ENCODE peak calls at places on chromosome 6, in six cellular contexts. One of them, this sample, is unnamed.

GRCh38 chr6:56314683-56315523 is 67.5 kb upstream of the COL21A1 start:
- DNase-seq in neuronal stem cell: peak; percentile 33
- DNase-seq in IMR-90: peak; percentile 50
- DNase-seq in H1: peak; percentile 68
- DNase-seq in mesenchymal stem cell: peak; percentile 39
- DNase-seq in trophoblast cell: peak; percentile 31
- DNase-seq in this sample: peak; percentile 40

GRCh38 chr6:1787894-1788293 is 178.2 kb downstream of the FOXC1 start:
- DNase-seq in neuronal stem cell: no peak
- DNase-seq in IMR-90: peak; percentile 65
- DNase-seq in H1: no peak
- DNase-seq in mesenchymal stem cell: no peak
- DNase-seq in trophoblast cell: no peak
- DNase-seq in this sample: no peak

GRCh38 chr6:11043961-11044711 is at the start of gene ELOVL2:
- DNase-seq in neuronal stem cell: peak; percentile 48
- DNase-seq in IMR-90: peak; percentile 61
- DNase-seq in H1: peak; percentile 90
- DNase-seq in mesenchymal stem cell: peak; percentile 79
- DNase-seq in trophoblast cell: peak; percentile 46
- DNase-seq in this sample: peak; percentile 59

GRCh38 chr6:32967151-32968091 is 973 bp upstream of the BRD2 start:
- DNase-seq in neuronal stem cell: no peak
- DNase-seq in IMR-90: peak; percentile 49
- DNase-seq in H1: peak; percentile 44
- DNase-seq in mesenchymal stem cell: peak; percentile 67
- DNase-seq in trophoblast cell: no peak
- DNase-seq in this sample: peak; percentile 65

GRCh38 chr6:127301199-127301700 is 34.6 kb downstream of the RNF146 start:
- DNase-seq in neuronal stem cell: no peak
- DNase-seq in IMR-90: peak; percentile 65
- DNase-seq in H1: no peak
- DNase-seq in mesenchymal stem cell: peak; percentile 50
- DNase-seq in trophoblast cell: no peak
- DNase-seq in this sample: no peak

GRCh38 chr6:170049641-170050491 is 241.0 kb downstream of the DLL1 start:
- DNase-seq in neuronal stem cell: no peak
- DNase-seq in IMR-90: peak; percentile 50
- DNase-seq in H1: no peak
- DNase-seq in mesenchymal stem cell: peak; percentile 87
- DNase-seq in trophoblast cell: peak; percentile 36
- DNase-seq in this sample: no peak

GRCh38 chr6:1124885-1125284 is 187.0 kb upstream of the FOXQ1 start:
- DNase-seq in neuronal stem cell: no peak
- DNase-seq in IMR-90: no peak
- DNase-seq in H1: no peak
- DNase-seq in mesenchymal stem cell: no peak
- DNase-seq in trophoblast cell: no peak
- DNase-seq in this sample: no peak

GRCh38 chr6:93713974-93714373 is 294.6 kb upstream of the EPHA7 start:
- DNase-seq in neuronal stem cell: no peak
- DNase-seq in IMR-90: no peak
- DNase-seq in H1: no peak
- DNase-seq in mesenchymal stem cell: no peak
- DNase-seq in trophoblast cell: no peak
- DNase-seq in this sample: no peak

GRCh38 chr6:57267586-57268293 is 45.6 kb upstream of the RAB23 start:
- DNase-seq in neuronal stem cell: no peak
- DNase-seq in IMR-90: peak; percentile 99
- DNase-seq in H1: peak; percentile 52
- DNase-seq in mesenchymal stem cell: peak; percentile 96
- DNase-seq in trophoblast cell: peak; percentile 83
- DNase-seq in this sample: no peak

GRCh38 chr6:11727995-11728961 is 50.3 kb downstream of the ADTRP start:
- DNase-seq in neuronal stem cell: no peak
- DNase-seq in IMR-90: no peak
- DNase-seq in H1: no peak
- DNase-seq in mesenchymal stem cell: no peak
- DNase-seq in trophoblast cell: no peak
- DNase-seq in this sample: no peak

GRCh38 chr6:42197574-42198362 is 3.0 kb upstream of the GUCA1B start:
- DNase-seq in neuronal stem cell: no peak
- DNase-seq in IMR-90: peak; percentile 90
- DNase-seq in H1: no peak
- DNase-seq in mesenchymal stem cell: peak; percentile 94
- DNase-seq in trophoblast cell: no peak
- DNase-seq in this sample: no peak

GRCh38 chr6:48080227-48081009 is 30.6 kb downstream of the PTCHD4 start:
- DNase-seq in neuronal stem cell: no peak
- DNase-seq in IMR-90: no peak
- DNase-seq in H1: no peak
- DNase-seq in mesenchymal stem cell: no peak
- DNase-seq in trophoblast cell: no peak
- DNase-seq in this sample: no peak

GRCh38 chr6:31969712-31970603 is 2.0 kb downstream of the DXO start:
- DNase-seq in neuronal stem cell: no peak
- DNase-seq in IMR-90: peak; percentile 55
- DNase-seq in H1: no peak
- DNase-seq in mesenchymal stem cell: peak; percentile 25
- DNase-seq in trophoblast cell: no peak
- DNase-seq in this sample: no peak

GRCh38 chr6:170135041-170135440 is 155.8 kb downstream of the DLL1 start:
- DNase-seq in neuronal stem cell: no peak
- DNase-seq in IMR-90: no peak
- DNase-seq in H1: no peak
- DNase-seq in mesenchymal stem cell: no peak
- DNase-seq in trophoblast cell: no peak
- DNase-seq in this sample: no peak

GRCh38 chr6:33566182-33567084 is 13.6 kb downstream of the BAK1 start:
- DNase-seq in neuronal stem cell: no peak
- DNase-seq in IMR-90: peak; percentile 60
- DNase-seq in H1: no peak
- DNase-seq in mesenchymal stem cell: no peak
- DNase-seq in trophoblast cell: no peak
- DNase-seq in this sample: no peak

GRCh38 chr6:13678255-13678983 is 33.2 kb downstream of the RANBP9 start:
- DNase-seq in neuronal stem cell: no peak
- DNase-seq in IMR-90: no peak
- DNase-seq in H1: no peak
- DNase-seq in mesenchymal stem cell: no peak
- DNase-seq in trophoblast cell: no peak
- DNase-seq in this sample: no peak
- H3K14ac ChIP-seq in neuronal stem cell: no peak overlapping the region
- H3K14ac ChIP-seq in IMR-90: no peak overlapping the region
- H3K14ac ChIP-seq in H1: no peak overlapping the region
- H3K14ac ChIP-seq in mesenchymal stem cell: no peak overlapping the region
- H3K14ac ChIP-seq in trophoblast cell: no peak overlapping the region
- H3K14ac ChIP-seq in this sample: no peak overlapping the region

GRCh38 chr6:167568407-167569024 is 243.6 kb downstream of the TTLL2 start:
- DNase-seq in neuronal stem cell: no peak
- DNase-seq in IMR-90: no peak
- DNase-seq in H1: no peak
- DNase-seq in mesenchymal stem cell: no peak
- DNase-seq in trophoblast cell: no peak
- DNase-seq in this sample: no peak

GRCh38 chr6:167569879-167570278 is 245.0 kb downstream of the TTLL2 start:
- DNase-seq in neuronal stem cell: no peak
- DNase-seq in IMR-90: no peak
- DNase-seq in H1: no peak
- DNase-seq in mesenchymal stem cell: no peak
- DNase-seq in trophoblast cell: no peak
- DNase-seq in this sample: no peak

GRCh38 chr6:167570460-167571400 is 245.8 kb downstream of the TTLL2 start:
- DNase-seq in neuronal stem cell: no peak
- DNase-seq in IMR-90: no peak
- DNase-seq in H1: no peak
- DNase-seq in mesenchymal stem cell: no peak
- DNase-seq in trophoblast cell: no peak
- DNase-seq in this sample: no peak

GRCh38 chr6:167567142-167568033 is 242.5 kb downstream of the TTLL2 start:
- DNase-seq in neuronal stem cell: no peak
- DNase-seq in IMR-90: no peak
- DNase-seq in H1: no peak
- DNase-seq in mesenchymal stem cell: peak; percentile 15
- DNase-seq in trophoblast cell: no peak
- DNase-seq in this sample: no peak

GRCh38 chr6:167569041-167569805 is 244.3 kb downstream of the TTLL2 start:
- DNase-seq in neuronal stem cell: no peak
- DNase-seq in IMR-90: no peak
- DNase-seq in H1: no peak
- DNase-seq in mesenchymal stem cell: no peak
- DNase-seq in trophoblast cell: no peak
- DNase-seq in this sample: no peak
- H3K9me3 ChIP-seq in neuronal stem cell: peaks cover 4% of the 10 kb centered on the region
- H3K9me3 ChIP-seq in IMR-90: peaks cover 72% of the 10 kb centered on the region
- H3K9me3 ChIP-seq in H1: no peaks in the 10 kb centered on the region
- H3K9me3 ChIP-seq in mesenchymal stem cell: no peaks in the 10 kb centered on the region
- H3K9me3 ChIP-seq in trophoblast cell: peaks cover 2% of the 10 kb centered on the region
- H3K9me3 ChIP-seq in this sample: no peaks in the 10 kb centered on the region

GRCh38 chr6:137893726-137894125 is 26.7 kb downstream of the TNFAIP3 start:
- DNase-seq in neuronal stem cell: no peak
- DNase-seq in IMR-90: no peak
- DNase-seq in H1: no peak
- DNase-seq in mesenchymal stem cell: no peak
- DNase-seq in trophoblast cell: no peak
- DNase-seq in this sample: no peak

GRCh38 chr6:137890983-137891537 is 24.0 kb downstream of the TNFAIP3 start:
- DNase-seq in neuronal stem cell: no peak
- DNase-seq in IMR-90: no peak
- DNase-seq in H1: no peak
- DNase-seq in mesenchymal stem cell: no peak
- DNase-seq in trophoblast cell: no peak
- DNase-seq in this sample: no peak

GRCh38 chr6:137894779-137895385 is 27.8 kb downstream of the TNFAIP3 start:
- DNase-seq in neuronal stem cell: no peak
- DNase-seq in IMR-90: peak; percentile 73
- DNase-seq in H1: no peak
- DNase-seq in mesenchymal stem cell: peak; percentile 56
- DNase-seq in trophoblast cell: no peak
- DNase-seq in this sample: no peak

GRCh38 chr6:137896647-137897046 is 29.6 kb downstream of the TNFAIP3 start:
- DNase-seq in neuronal stem cell: no peak
- DNase-seq in IMR-90: no peak
- DNase-seq in H1: no peak
- DNase-seq in mesenchymal stem cell: no peak
- DNase-seq in trophoblast cell: no peak
- DNase-seq in this sample: no peak

DNA sequence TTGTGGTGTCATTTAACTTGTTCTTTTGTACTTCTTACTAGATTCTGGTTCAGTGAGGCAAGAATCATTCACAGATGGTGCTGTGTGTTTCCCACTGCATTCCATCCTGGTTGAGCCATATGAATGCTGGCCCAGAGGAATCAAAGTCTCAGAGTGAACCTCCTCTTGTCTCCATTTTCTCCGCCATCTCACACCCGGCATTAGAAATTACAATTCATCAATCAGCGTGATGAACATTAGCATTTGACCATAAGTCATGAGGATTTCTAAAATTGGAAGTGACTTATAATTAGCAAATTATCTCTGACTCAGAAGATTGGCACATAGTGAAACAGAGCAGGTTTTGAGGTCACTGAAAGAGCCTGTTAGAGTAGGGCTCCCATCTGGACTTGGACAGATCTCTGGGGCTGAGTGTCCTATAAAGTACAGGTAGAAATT is 25.2 kb downstream of the TNFAIP3 start:
- DNase-seq in neuronal stem cell: no peak
- DNase-seq in IMR-90: peak; percentile 87
- DNase-seq in H1: no peak
- DNase-seq in mesenchymal stem cell: peak; percentile 58
- DNase-seq in trophoblast cell: no peak
- DNase-seq in this sample: no peak
- H3K14ac ChIP-seq in neuronal stem cell: no peak overlapping the region
- H3K14ac ChIP-seq in IMR-90: no peak overlapping the region
- H3K14ac ChIP-seq in H1: no peak overlapping the region
- H3K14ac ChIP-seq in mesenchymal stem cell: no peak overlapping the region
- H3K14ac ChIP-seq in trophoblast cell: no peak overlapping the region
- H3K14ac ChIP-seq in this sample: no peak overlapping the region

DNA sequence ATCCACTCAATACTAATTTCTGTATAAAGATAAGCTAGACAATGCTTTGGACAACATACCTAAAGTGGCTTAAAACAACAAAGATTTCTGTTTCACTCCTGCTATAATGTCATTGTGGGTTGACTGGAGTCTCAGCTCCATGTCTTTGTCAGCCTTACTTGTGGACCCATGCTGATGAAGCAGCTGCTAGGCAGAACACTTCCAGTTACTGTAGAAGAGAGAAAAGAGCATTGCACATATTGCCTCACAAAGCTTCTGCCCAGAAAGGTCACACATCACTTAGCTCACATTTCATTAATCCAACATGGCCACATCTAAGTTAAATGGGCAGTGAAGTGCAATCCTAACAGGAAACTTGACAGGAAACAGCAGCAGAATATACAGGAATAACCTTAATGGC is 480.5 kb upstream of the HTR1E start:
- DNase-seq in neuronal stem cell: no peak
- DNase-seq in IMR-90: no peak
- DNase-seq in H1: no peak
- DNase-seq in mesenchymal stem cell: no peak
- DNase-seq in trophoblast cell: no peak
- DNase-seq in this sample: no peak
- H3K9me3 ChIP-seq in neuronal stem cell: no peaks in the 10 kb centered on the region
- H3K9me3 ChIP-seq in IMR-90: peaks cover 9% of the 10 kb centered on the region
- H3K9me3 ChIP-seq in H1: peaks cover 11% of the 10 kb centered on the region
- H3K9me3 ChIP-seq in mesenchymal stem cell: peaks cover 7% of the 10 kb centered on the region
- H3K9me3 ChIP-seq in trophoblast cell: no peaks in the 10 kb centered on the region
- H3K9me3 ChIP-seq in this sample: peaks cover 7% of the 10 kb centered on the region

GRCh38 chr6:116101790-116102189 is 1.1 kb downstream of the NT5DC1 start:
- DNase-seq in neuronal stem cell: no peak
- DNase-seq in IMR-90: no peak
- DNase-seq in H1: no peak
- DNase-seq in mesenchymal stem cell: no peak
- DNase-seq in trophoblast cell: no peak
- DNase-seq in this sample: no peak
- H3K14ac ChIP-seq in neuronal stem cell: no peak overlapping the region
- H3K14ac ChIP-seq in IMR-90: peak overlapping the region; percentile 63
- H3K14ac ChIP-seq in H1: no peak overlapping the region
- H3K14ac ChIP-seq in mesenchymal stem cell: no peak overlapping the region
- H3K14ac ChIP-seq in trophoblast cell: no peak overlapping the region
- H3K14ac ChIP-seq in this sample: no peak overlapping the region